ENCODE peak calls at places on chromosomes 13 and 19, in eight cellular contexts. G is IMR-90, A is left ventricle myocardium inferior, W is vagina, J is A673, U is A549, R is NT2/D1, O is uterus. S is an unnamed sample.

GRCh38 chr13:26867451-26868067 is 107.0 kb upstream of the GPR12 start:
- DNase-seq in J (peak; percentile 29), G (peak; percentile 14), A (no peak), R (no peak), U (peak; percentile 2), W (no peak), O (no peak), S (no peak)

GRCh38 chr13:81051873-81052272 is 710.9 kb upstream of the SPRY2 start:
- DNase-seq in R (no peak), G (no peak), O (no peak), J (peak; percentile 27), A (no peak), U (no peak), W (no peak), S (peak; percentile 39)

GRCh38 chr13:44015808-44016207 is 136.1 kb downstream of the LACC1 start:
- DNase-seq in G (no peak), O (no peak), R (no peak), W (no peak), J (no peak), A (no peak), U (peak; percentile 24), S (no peak)

GRCh38 chr13:72259528-72259927 is 392.5 kb upstream of the DACH1 start:
- DNase-seq in W (no peak), R (no peak), J (no peak), O (no peak), A (no peak), U (no peak), G (no peak), S (no peak)

GRCh38 chr19:32773126-32773525 is 53.6 kb downstream of the TDRD12 start:
- DNase-seq in J (no peak), G (no peak), O (no peak), A (no peak), R (no peak), W (no peak), U (no peak), S (no peak)

GRCh38 chr13:48892311-48892710 is 83.4 kb upstream of the FNDC3A start:
- DNase-seq in J (peak; percentile 11), O (no peak), R (no peak), W (no peak), U (peak; percentile 69), A (no peak), G (peak; percentile 92), S (no peak)

GRCh38 chr13:19158526-19158925 is 23.1 kb downstream of the TUBA3C start:
- DNase-seq in G (no peak), O (no peak), W (no peak), J (no peak), R (no peak), U (no peak), A (no peak), S (no peak)

GRCh38 chr19:43664008-43664407 is 6.0 kb downstream of the PLAUR start:
- DNase-seq in W (no peak), G (no peak), R (no peak), J (no peak), U (no peak), O (no peak), A (no peak), S (no peak)

GRCh38 chr13:99258946-99259345 is 767 bp upstream of the GPR18 start:
- DNase-seq in G (no peak), A (no peak), R (no peak), J (no peak), O (no peak), U (no peak), W (no peak), S (no peak)

GRCh38 chr19:18119243-18120105 is 21.9 kb downstream of the MAST3 start:
- DNase-seq in R (no peak), A (no peak), O (no peak), W (no peak), U (no peak), J (no peak), G (no peak), S (no peak)

GRCh38 chr13:34207334-34207733 is 389.4 kb downstream of the RFC3 start:
- DNase-seq in U (peak; percentile 81), O (peak; percentile 16), G (peak; percentile 70), W (no peak), J (peak; percentile 2), R (no peak), A (peak; percentile 17), S (no peak)

GRCh38 chr13:113854238-113855011 is 9.5 kb downstream of the GAS6 start:
- DNase-seq in J (no peak), G (peak; percentile 81), W (peak; percentile 79), U (no peak), O (peak; percentile 52), A (peak; percentile 61), R (no peak), S (no peak)

GRCh38 chr13:99258210-99258860 is at the start of gene GPR18:
- DNase-seq in A (no peak), U (no peak), W (no peak), R (no peak), J (peak; percentile 8), G (peak; percentile 24), O (no peak), S (no peak)

GRCh38 chr13:22926176-22927007 is 254.4 kb upstream of the SGCG start:
- DNase-seq in R (no peak), J (no peak), U (no peak), A (peak; percentile 82), O (peak; percentile 87), G (no peak), W (no peak), S (no peak)

GRCh38 chr13:111343186-111343805 is 22.9 kb downstream of the TEX29 start:
- DNase-seq in A (no peak), O (no peak), G (no peak), U (no peak), R (no peak), W (peak; percentile 56), J (no peak), S (no peak)

GRCh38 chr13:110256126-110256905 is 50.6 kb downstream of the COL4A1 start:
- DNase-seq in J (no peak), A (no peak), U (no peak), O (no peak), R (no peak), G (no peak), W (peak; percentile 71), S (no peak)
- H3K9me3 ChIP-seq in J (no peaks in the 10 kb centered on the region), A (no peaks in the 10 kb centered on the region), U (no peaks in the 10 kb centered on the region), O (no peaks in the 10 kb centered on the region), R (no peaks in the 10 kb centered on the region), G (no peaks in the 10 kb centered on the region), W (no peaks in the 10 kb centered on the region), S (no peaks in the 10 kb centered on the region)

GRCh38 chr19:1882786-1883692 is 2.3 kb downstream of the ABHD17A start:
- DNase-seq in W (no peak), A (no peak), R (no peak), O (no peak), U (no peak), G (no peak), J (no peak), S (no peak)

GRCh38 chr19:1884291-1884718 is 991 bp downstream of the ABHD17A start:
- DNase-seq in J (no peak), U (no peak), R (no peak), O (no peak), G (no peak), W (no peak), A (no peak), S (no peak)

GRCh38 chr19:1880611-1881392 is 4.5 kb downstream of the ABHD17A start:
- DNase-seq in G (no peak), U (no peak), O (no peak), J (no peak), W (no peak), A (no peak), R (no peak), S (no peak)

GRCh38 chr19:1883784-1884183 is 1.5 kb downstream of the ABHD17A start:
- DNase-seq in J (no peak), W (no peak), R (no peak), O (no peak), A (no peak), G (no peak), U (no peak), S (no peak)

GRCh38 chr19:1882089-1882785 is 3.1 kb downstream of the ABHD17A start:
- DNase-seq in G (no peak), O (no peak), U (no peak), R (no peak), J (no peak), A (no peak), W (no peak), S (no peak)
- H3K4me3 ChIP-seq in G (no peak overlapping the region), O (no peak overlapping the region), U (no peak overlapping the region), R (no peak overlapping the region), J (no peak overlapping the region), A (peak overlapping the region; percentile 85), W (peak overlapping the region; percentile 13), S (no peak overlapping the region)

DNA sequence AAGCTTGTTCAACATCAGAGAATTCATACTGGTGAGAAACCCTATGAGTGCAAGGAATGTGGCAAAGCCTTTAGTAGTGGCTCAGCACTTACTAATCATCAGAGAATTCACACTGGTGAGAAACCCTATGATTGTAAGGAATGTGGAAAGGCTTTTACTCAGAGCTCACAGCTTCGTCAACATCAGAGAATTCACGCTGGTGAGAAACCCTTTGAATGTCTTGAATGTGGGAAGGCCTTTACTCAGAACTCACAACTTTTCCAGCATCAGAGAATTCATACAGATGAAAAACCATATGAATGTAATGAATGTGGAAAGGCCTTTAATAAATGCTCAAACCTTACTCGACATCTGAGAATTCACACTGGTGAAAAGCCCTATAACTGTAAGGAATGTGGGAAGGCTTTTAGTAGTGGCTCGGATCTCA is 25.2 kb downstream of the ZNF383 start:
- DNase-seq in J (no peak), O (no peak), W (no peak), R (no peak), U (peak; percentile 43), G (no peak), A (no peak), S (no peak)
- H3K9me3 ChIP-seq in J (peaks cover 48% of the 10 kb centered on the region), O (peaks cover 3% of the 10 kb centered on the region), W (peaks cover 91% of the 10 kb centered on the region), R (peaks cover 92% of the 10 kb centered on the region), U (peaks cover 98% of the 10 kb centered on the region), G (peaks cover 62% of the 10 kb centered on the region), A (peaks cover 100% of the 10 kb centered on the region), S (peaks cover 13% of the 10 kb centered on the region)

GRCh38 chr13:53343345-53343744 is 314.7 kb downstream of the OLFM4 start:
- DNase-seq in J (no peak), R (peak; percentile 75), W (no peak), G (no peak), O (no peak), A (no peak), U (no peak), S (no peak)

GRCh38 chr13:53341144-53341510 is 312.5 kb downstream of the OLFM4 start:
- DNase-seq in G (no peak), R (no peak), W (no peak), J (no peak), O (no peak), U (no peak), A (no peak), S (no peak)

GRCh38 chr13:53340505-53341143 is 312.0 kb downstream of the OLFM4 start:
- DNase-seq in G (no peak), W (no peak), U (no peak), J (no peak), R (no peak), A (no peak), O (no peak), S (no peak)

GRCh38 chr13:53338760-53339159 is 310.1 kb downstream of the OLFM4 start:
- DNase-seq in W (no peak), U (no peak), J (no peak), R (no peak), G (no peak), A (no peak), O (no peak), S (no peak)

DNA sequence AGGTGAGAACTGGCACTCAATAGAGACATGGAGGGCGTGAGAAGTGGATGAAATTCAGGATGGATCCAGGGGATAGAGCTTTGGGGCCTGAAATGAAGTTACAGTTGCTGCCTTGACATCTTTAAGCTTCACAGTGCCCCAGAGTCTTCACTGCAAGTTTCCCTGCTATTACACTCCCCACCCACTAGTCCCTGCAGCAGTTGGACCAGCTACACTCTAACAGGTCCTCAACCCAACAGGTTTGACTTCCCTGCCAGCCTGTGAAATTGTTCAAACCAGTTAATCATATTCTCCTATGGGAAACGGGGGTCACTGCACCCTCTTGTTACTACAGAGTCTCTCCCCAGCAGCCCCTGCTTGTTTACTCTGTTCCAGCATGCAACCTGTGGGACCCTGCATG is 314.0 kb downstream of the OLFM4 start:
- DNase-seq in R (peak; percentile 2), A (no peak), O (no peak), G (no peak), J (no peak), W (no peak), U (no peak), S (no peak)
- H3K4me3 ChIP-seq in R (no peak overlapping the region), A (no peak overlapping the region), O (no peak overlapping the region), G (no peak overlapping the region), J (no peak overlapping the region), W (no peak overlapping the region), U (no peak overlapping the region), S (no peak overlapping the region)

S was measured in BE2C.